ENCODE peak calls at places on chromosomes 1 and 21, in seven cellular contexts. U is thyroid gland, E is spleen, V is heart left ventricle, I is stomach, B is body of pancreas, D is endothelial cell of umbilical vein. J is an unnamed sample.

GRCh38 chr1:21262282-21263051 is 27.8 kb downstream of the ECE1 start:
- DNase-seq in U (peak), E (no peak), V (peak), I (peak), B (peak), D (peak), J (no peak)

GRCh38 chr1:201739492-201740085 is 89.4 kb upstream of the IPO9 start:
- DNase-seq in U (peak), E (peak), V (peak), I (peak), B (peak), D (peak), J (peak)

GRCh38 chr1:200665851-200666250 is 3.9 kb downstream of the DDX59 start:
- DNase-seq in U (no peak), E (no peak), V (no peak), I (no peak), B (no peak), D (peak), J (no peak)

GRCh38 chr1:9766759-9767442 is 56.9 kb downstream of the CLSTN1 start:
- DNase-seq in U (no peak), E (peak), V (no peak), I (no peak), B (peak), D (no peak), J (peak)

GRCh38 chr1:186404454-186405051 is 28.9 kb downstream of the ODR4 start:
- DNase-seq in U (no peak), E (no peak), V (no peak), I (no peak), B (no peak), D (peak), J (no peak)

GRCh38 chr1:228198977-228199590 is 8.8 kb upstream of the OBSCN start:
- DNase-seq in U (no peak), E (no peak), V (no peak), I (no peak), B (no peak), D (no peak), J (no peak)

GRCh38 chr1:98086796-98087195 is 166.0 kb upstream of the DPYD start:
- DNase-seq in U (no peak), E (no peak), V (no peak), I (no peak), B (no peak), D (peak), J (no peak)

GRCh38 chr1:2555634-2556276 is 416 bp upstream of the TNFRSF14 start:
- DNase-seq in U (peak), E (peak), V (peak), I (peak), B (peak), D (peak), J (no peak)

GRCh38 chr1:8910914-8911313 is 32.4 kb upstream of the ENO1 start:
- DNase-seq in U (no peak), E (no peak), V (no peak), I (no peak), B (no peak), D (no peak), J (no peak)

GRCh38 chr1:37958690-37959089 is 11.8 kb upstream of the INPP5B start:
- DNase-seq in U (no peak), E (no peak), V (no peak), I (no peak), B (no peak), D (no peak), J (peak)

GRCh38 chr1:56788588-56788987 is 30.6 kb downstream of the FYB2 start:
- DNase-seq in U (peak), E (no peak), V (peak), I (peak), B (peak), D (peak), J (no peak)

GRCh38 chr1:1550591-1551432 is 10.4 kb upstream of the TMEM240 start:
- DNase-seq in U (peak), E (no peak), V (no peak), I (no peak), B (peak), D (no peak), J (no peak)

GRCh38 chr21:29499734-29500343 is 201.1 kb downstream of the BACH1 start:
- DNase-seq in U (no peak), E (no peak), V (no peak), I (no peak), B (no peak), D (peak), J (peak)

GRCh38 chr1:51061231-51061943 is 40.6 kb upstream of the C1orf185 start:
- DNase-seq in U (no peak), E (no peak), V (no peak), I (no peak), B (no peak), D (no peak), J (no peak)

GRCh38 chr1:26391450-26391849 is 18.9 kb upstream of the ZNF683 start:
- DNase-seq in U (no peak), E (peak), V (no peak), I (no peak), B (no peak), D (peak), J (peak)

GRCh38 chr21:26082549-26082948 is 88.0 kb downstream of the APP start:
- DNase-seq in U (no peak), E (no peak), V (no peak), I (no peak), B (no peak), D (no peak), J (no peak)

GRCh38 chr1:67883069-67883468 is 49.8 kb upstream of the GNG12 start:
- DNase-seq in U (no peak), E (no peak), V (no peak), I (no peak), B (no peak), D (peak), J (peak)

GRCh38 chr21:14683021-14683420 is 136.9 kb upstream of the SAMSN1 start:
- DNase-seq in U (no peak), E (no peak), V (no peak), I (no peak), B (no peak), D (peak), J (no peak)

GRCh38 chr1:28208818-28209441 is 23.9 kb downstream of the DNAJC8 start:
- DNase-seq in U (peak), E (peak), V (peak), I (peak), B (peak), D (peak), J (no peak)

GRCh38 chr1:218679988-218680743 is 335.0 kb downstream of the TGFB2 start:
- DNase-seq in U (no peak), E (no peak), V (no peak), I (no peak), B (no peak), D (no peak), J (no peak)

GRCh38 chr1:246280551-246280950 is 226.5 kb downstream of the SMYD3 start:
- DNase-seq in U (no peak), E (no peak), V (no peak), I (no peak), B (no peak), D (peak), J (no peak)

GRCh38 chr1:2232255-2232915 is 4.3 kb downstream of the SKI start:
- DNase-seq in U (no peak), E (peak), V (peak), I (no peak), B (no peak), D (no peak), J (no peak)

GRCh38 chr1:196115641-196116040 is 492.6 kb downstream of the KCNT2 start:
- DNase-seq in U (peak), E (no peak), V (peak), I (no peak), B (peak), D (no peak), J (peak)

GRCh38 chr1:36653850-36654249 is 171.1 kb upstream of the CSF3R start:
- DNase-seq in U (peak), E (no peak), V (no peak), I (no peak), B (peak), D (no peak), J (no peak)

GRCh38 chr1:209720326-209720725 is 15.7 kb downstream of the HSD11B1 start:
- DNase-seq in U (no peak), E (no peak), V (no peak), I (no peak), B (no peak), D (no peak), J (no peak)

GRCh38 chr1:20994176-20994575 is 182.5 kb downstream of the EIF4G3 start:
- DNase-seq in U (no peak), E (no peak), V (no peak), I (no peak), B (no peak), D (no peak), J (no peak)

GRCh38 chr1:26081267-26082019 is 14.0 kb upstream of the TRIM63 start:
- DNase-seq in U (peak), E (no peak), V (peak), I (no peak), B (no peak), D (no peak), J (no peak)

GRCh38 chr1:211589782-211590721 is 11.1 kb upstream of the SLC30A1 start:
- DNase-seq in U (peak), E (peak), V (peak), I (peak), B (peak), D (no peak), J (no peak)

GRCh38 chr1:93672477-93673158 is 9.0 kb downstream of the BCAR3 start:
- DNase-seq in U (peak), E (no peak), V (no peak), I (peak), B (peak), D (peak), J (no peak)

GRCh38 chr1:22273686-22274681 is 131.1 kb upstream of the WNT4 start:
- DNase-seq in U (no peak), E (no peak), V (no peak), I (no peak), B (no peak), D (peak), J (no peak)

GRCh38 chr1:233237623-233238022 is 57.9 kb downstream of the PCNX2 start:
- DNase-seq in U (no peak), E (no peak), V (no peak), I (no peak), B (no peak), D (no peak), J (no peak)

GRCh38 chr1:205537386-205538018 is 33.0 kb downstream of the CDK18 start:
- DNase-seq in U (no peak), E (no peak), V (no peak), I (no peak), B (no peak), D (no peak), J (no peak)

GRCh38 chr1:193539731-193540459 is 353.5 kb upstream of the B3GALT2 start:
- DNase-seq in U (peak), E (no peak), V (no peak), I (no peak), B (no peak), D (no peak), J (no peak)

GRCh38 chr1:24803220-24803619 is 58.0 kb downstream of the CLIC4 start:
- DNase-seq in U (no peak), E (no peak), V (no peak), I (no peak), B (no peak), D (peak), J (no peak)

DNA sequence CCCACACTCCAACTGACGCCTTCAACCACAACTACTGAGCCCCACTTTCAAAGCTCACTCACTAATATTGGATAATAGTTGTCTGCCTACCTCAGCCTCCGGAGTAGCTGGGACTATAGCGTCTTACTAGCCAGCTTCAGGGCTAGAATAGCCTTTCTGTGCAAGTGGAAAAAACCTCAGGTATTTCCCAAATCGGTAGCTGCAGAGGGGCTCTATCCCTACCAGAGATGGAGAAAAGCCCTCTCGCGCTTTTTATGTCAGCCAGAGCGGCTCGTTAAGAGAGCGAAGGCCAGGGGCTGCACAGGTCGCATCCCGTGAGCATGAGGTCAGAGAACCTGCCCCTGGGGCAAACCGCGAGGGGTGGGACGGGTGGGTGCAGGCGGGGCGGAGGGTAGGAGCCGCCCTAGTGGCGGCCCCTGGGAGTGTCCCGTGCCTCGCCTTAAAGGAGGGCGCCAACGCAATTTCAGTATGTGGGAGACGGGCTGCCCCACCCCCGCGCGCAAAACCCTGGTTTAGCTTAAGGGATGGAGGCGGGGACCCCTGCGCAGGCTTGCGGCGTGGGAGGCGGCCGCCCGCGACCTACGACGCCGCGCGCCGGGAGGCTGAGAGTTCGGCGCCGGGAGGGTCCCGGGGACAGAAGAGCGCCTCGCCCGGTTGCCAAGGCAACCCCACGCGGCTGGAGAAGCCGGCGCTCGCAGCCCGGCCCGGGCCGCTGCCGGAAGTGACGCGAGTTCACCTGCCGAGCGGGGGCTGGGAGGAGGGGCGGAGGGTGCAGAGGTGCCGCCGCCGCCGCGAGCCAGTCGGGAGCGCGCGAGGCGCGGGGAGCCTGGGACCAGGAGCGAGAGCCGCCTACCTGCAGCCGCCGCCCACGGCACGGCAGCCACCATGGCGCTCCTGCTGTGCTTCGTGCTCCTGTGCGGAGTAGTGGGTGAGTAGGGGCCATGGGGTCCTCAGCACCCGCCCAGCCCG is at the start of gene CXADR:
- DNase-seq in U (peak), E (peak), V (peak), I (peak), B (peak), D (peak), J (peak)
- TF ChIP-seq POLR2A in U (peak), E (no peak), V (peak), I (no peak), B (peak), D (no peak), J (no peak)

DNA sequence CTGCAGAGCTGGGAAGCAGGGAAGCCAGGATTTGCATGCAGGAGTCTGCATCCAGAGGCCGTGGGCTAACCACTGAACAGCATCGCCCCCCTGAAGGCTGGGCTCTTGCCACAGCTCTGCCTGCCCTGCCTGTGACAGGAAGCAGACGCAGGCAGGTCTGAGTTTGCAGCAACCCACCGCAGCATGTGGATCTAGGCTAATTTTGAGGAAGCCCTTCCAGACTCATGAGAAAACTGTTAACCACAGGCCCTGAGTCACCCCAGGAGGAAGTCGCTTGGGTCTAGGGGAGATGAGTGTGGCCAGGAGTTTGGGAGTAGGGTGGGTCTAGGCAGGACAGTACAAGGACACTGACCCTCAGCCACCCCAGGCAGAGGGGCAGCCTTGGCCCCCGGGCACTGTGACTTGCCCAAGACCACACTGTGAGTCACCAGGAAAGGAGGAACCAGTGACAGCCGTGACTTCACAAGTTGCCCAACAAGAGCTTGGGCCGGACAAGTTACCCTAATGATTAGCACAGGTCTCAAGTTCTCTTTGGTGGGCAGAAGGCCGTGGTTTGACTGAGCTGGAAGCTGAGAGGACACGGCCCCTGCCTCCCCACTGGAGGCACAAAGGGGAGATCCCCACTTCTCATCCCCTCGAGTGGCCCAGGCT is 904 bp downstream of the LAPTM5 start:
- DNase-seq in U (no peak), E (peak), V (peak), I (peak), B (peak), D (peak), J (peak)
- TF ChIP-seq POLR2A in U (no peak), E (peak), V (no peak), I (no peak), B (peak), D (no peak), J (no peak)

DNA sequence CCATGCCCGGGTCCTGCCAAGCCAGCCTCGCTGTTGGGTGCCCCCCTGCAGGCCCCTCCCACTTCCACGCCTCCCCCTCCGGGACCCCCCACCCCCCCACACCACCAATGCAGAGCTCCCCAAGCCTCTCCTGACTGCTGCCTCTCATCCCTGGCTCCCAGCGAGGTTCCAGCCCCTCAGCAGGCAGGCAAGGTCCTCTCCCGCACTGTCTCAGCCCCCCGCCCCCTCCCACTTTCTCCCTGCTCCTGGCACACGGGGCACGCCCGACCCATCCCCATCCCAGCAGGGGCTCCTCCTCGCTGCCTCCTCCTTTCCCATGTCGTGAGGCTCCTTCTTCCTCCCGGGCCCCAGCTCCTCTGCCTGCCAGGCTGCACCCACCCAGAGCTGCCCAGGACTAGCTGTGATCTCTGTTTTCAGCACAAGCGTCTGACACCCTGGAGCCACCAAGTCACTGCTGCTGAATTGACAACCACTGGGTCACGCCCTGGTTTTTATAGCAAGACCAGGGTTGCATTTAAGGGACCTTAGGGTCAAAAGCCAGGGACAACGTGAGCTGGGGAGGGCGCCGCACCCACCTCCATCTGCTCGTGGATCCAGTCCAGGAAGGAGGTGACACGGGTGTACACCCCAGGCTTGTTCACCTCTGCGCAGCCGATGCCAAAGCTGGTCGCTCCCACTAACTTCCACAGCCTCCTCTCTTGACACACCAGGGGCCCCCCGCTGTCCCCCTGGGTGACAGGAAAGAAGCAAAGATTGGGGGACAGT is 9.0 kb upstream of the TFF1 start:
- DNase-seq in U (no peak), E (peak), V (no peak), I (peak), B (no peak), D (no peak), J (no peak)
- TF ChIP-seq POLR2A in U (no peak), E (no peak), V (no peak), I (no peak), B (no peak), D (no peak), J (no peak)

GRCh38 chr1:113928950-113929749 is at the start of gene HIPK1:
- DNase-seq in U (peak), E (peak), V (peak), I (peak), B (peak), D (peak), J (peak)
- TF ChIP-seq POLR2A in U (no peak), E (peak), V (peak), I (no peak), B (peak), D (peak), J (peak)

DNA sequence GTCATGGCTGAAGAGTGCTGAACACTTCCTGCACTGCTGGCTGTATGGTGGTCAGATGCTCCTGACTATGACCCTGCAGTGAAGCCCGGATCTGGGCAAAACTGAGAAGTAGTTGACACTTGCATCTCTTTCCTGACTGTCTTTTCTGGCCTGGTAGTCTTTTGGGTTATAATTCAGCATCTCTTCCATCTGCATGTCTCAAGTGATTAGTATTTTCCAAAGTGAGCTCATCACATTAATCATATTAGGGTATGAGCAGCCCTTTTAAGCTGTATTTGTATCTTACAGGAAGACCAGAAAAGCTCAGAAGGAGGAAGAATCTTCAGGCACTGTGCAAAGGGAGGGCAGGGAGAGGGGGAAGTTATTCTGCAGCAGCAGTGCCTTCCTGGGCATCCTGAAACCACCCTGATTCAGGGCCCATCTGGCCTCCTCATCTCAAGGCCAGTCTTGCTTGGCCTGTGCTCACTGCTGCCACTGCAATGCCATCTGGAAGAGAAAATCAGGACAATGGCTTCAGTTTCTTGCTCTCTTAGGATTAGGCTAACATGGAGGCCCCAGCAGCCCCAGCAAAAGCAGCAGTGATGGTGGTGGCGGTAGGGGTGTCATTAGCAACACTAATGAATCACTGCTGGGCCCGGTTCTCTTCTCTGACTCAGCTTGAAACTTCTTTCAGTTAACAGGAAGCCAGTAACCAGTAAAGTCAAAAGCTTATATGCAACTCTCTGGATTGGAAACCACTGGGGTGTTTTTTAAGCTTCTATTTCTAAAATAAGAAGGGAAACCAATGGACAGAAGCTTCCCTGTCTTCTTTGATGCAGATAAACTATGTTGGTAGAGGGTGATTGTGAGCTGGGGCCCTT is 63.3 kb upstream of the WDR26 start:
- DNase-seq in U (no peak), E (no peak), V (no peak), I (peak), B (peak), D (peak), J (peak)
- TF ChIP-seq POLR2A in U (no peak), E (no peak), V (no peak), I (no peak), B (no peak), D (no peak), J (peak)

GRCh38 chr21:27688773-27689172 is 721.9 kb upstream of the ADAMTS5 start:
- DNase-seq in U (no peak), E (no peak), V (no peak), I (no peak), B (no peak), D (no peak), J (no peak)
- TF ChIP-seq POLR2A in U (no peak), E (no peak), V (no peak), I (no peak), B (no peak), D (no peak), J (no peak)